ENCODE peak calls at places on chromosomes 2 and 18, in eight cellular contexts. K is AG04450, R is SJSA1, M is Panc1, U is keratinocyte, S is neural progenitor cell, Z is epithelial cell of esophagus, L is tibial nerve. W is an unnamed sample.

GRCh38 chr2:182631299-182631698 is 84.8 kb upstream of the DNAJC10 start:
- DNase-seq in M (no peak), L (no peak), R (no peak), Z (no peak), S (peak), K (no peak), U (no peak), W (no peak)

GRCh38 chr2:100185516-100185915 is 43.1 kb upstream of the AFF3 start:
- DNase-seq in K (no peak), M (no peak), L (no peak), Z (no peak), S (no peak), R (no peak), U (no peak), W (no peak)

GRCh38 chr2:138502253-138503086 is 900 bp downstream of the SPOPL start:
- DNase-seq in L (peak), S (peak), U (no peak), R (no peak), M (no peak), K (no peak), Z (peak), W (no peak)

GRCh38 chr2:54482725-54483124 is 26.6 kb downstream of the SPTBN1 start:
- DNase-seq in U (no peak), S (peak), M (no peak), K (peak), Z (peak), L (no peak), R (peak), W (no peak)

GRCh38 chr18:48679236-48679635 is 140.4 kb downstream of the CTIF start:
- DNase-seq in S (no peak), U (no peak), K (no peak), R (no peak), M (no peak), Z (no peak), L (no peak), W (no peak)

GRCh38 chr2:24926602-24927252 is 6.7 kb upstream of the ADCY3 start:
- DNase-seq in R (no peak), K (no peak), U (peak), M (no peak), L (peak), S (peak), Z (peak), W (peak)

GRCh38 chr2:230418341-230419016 is 2.5 kb downstream of the SP100 start:
- DNase-seq in K (no peak), L (no peak), Z (peak), M (no peak), S (no peak), U (no peak), R (no peak), W (no peak)

GRCh38 chr18:41077076-41077475 is 878.0 kb upstream of the PIK3C3 start:
- DNase-seq in R (no peak), K (no peak), M (no peak), Z (peak), U (no peak), S (no peak), L (no peak), W (no peak)

GRCh38 chr2:128394004-128394730 is 75.5 kb upstream of the HS6ST1 start:
- DNase-seq in S (no peak), U (no peak), L (no peak), K (no peak), R (no peak), Z (no peak), M (no peak), W (peak)

GRCh38 chr2:69628325-69629038 is 15.1 kb downstream of the AAK1 start:
- DNase-seq in L (no peak), U (no peak), S (no peak), M (no peak), Z (no peak), K (no peak), R (no peak), W (no peak)

GRCh38 chr2:100818606-100819364 is 1.2 kb upstream of the NPAS2 start:
- DNase-seq in S (peak), L (peak), R (peak), U (no peak), K (peak), Z (peak), M (no peak), W (peak)

GRCh38 chr2:45843136-45843535 is 191.7 kb downstream of the PRKCE start:
- DNase-seq in Z (no peak), K (no peak), R (no peak), U (no peak), M (no peak), S (no peak), L (no peak), W (no peak)

GRCh38 chr18:41700435-41700834 is 254.6 kb upstream of the PIK3C3 start:
- DNase-seq in M (no peak), S (no peak), K (no peak), Z (no peak), L (no peak), R (no peak), U (no peak), W (no peak)

GRCh38 chr2:129180124-129180716 is 799.2 kb upstream of the RAB6C start:
- DNase-seq in R (no peak), L (no peak), Z (no peak), S (no peak), K (no peak), U (no peak), M (no peak), W (no peak)

GRCh38 chr2:10331033-10331701 is 28.5 kb downstream of the HPCAL1 start:
- DNase-seq in U (no peak), R (no peak), S (no peak), M (no peak), L (peak), K (no peak), Z (no peak), W (peak)
- H3K4me3 ChIP-seq in U (no peak), R (no peak), S (no peak), M (peak), L (peak), K (no peak), Z (no peak), W (peak)

GRCh38 chr2:130836501-130837174 is at the start of gene ARHGEF4:
- DNase-seq in K (no peak), R (no peak), U (no peak), L (no peak), Z (peak), S (peak), M (no peak), W (peak)
- H3K4me3 ChIP-seq in K (peak), R (peak), U (peak), L (peak), Z (peak), S (peak), M (peak), W (peak)

GRCh38 chr18:59686260-59686659 is 11.0 kb downstream of the CCBE1 start:
- DNase-seq in Z (no peak), L (no peak), M (no peak), R (no peak), K (no peak), U (no peak), S (no peak), W (no peak)

GRCh38 chr18:59691996-59692395 is 5.2 kb downstream of the CCBE1 start:
- DNase-seq in M (no peak), U (no peak), L (no peak), K (no peak), Z (no peak), R (no peak), S (no peak), W (no peak)

GRCh38 chr18:59694824-59695223 is 2.4 kb downstream of the CCBE1 start:
- DNase-seq in M (no peak), K (no peak), Z (no peak), L (no peak), S (no peak), R (no peak), U (no peak), W (no peak)

GRCh38 chr18:59691046-59691395 is 6.2 kb downstream of the CCBE1 start:
- DNase-seq in L (no peak), U (no peak), R (no peak), K (no peak), Z (peak), S (no peak), M (peak), W (no peak)

DNA sequence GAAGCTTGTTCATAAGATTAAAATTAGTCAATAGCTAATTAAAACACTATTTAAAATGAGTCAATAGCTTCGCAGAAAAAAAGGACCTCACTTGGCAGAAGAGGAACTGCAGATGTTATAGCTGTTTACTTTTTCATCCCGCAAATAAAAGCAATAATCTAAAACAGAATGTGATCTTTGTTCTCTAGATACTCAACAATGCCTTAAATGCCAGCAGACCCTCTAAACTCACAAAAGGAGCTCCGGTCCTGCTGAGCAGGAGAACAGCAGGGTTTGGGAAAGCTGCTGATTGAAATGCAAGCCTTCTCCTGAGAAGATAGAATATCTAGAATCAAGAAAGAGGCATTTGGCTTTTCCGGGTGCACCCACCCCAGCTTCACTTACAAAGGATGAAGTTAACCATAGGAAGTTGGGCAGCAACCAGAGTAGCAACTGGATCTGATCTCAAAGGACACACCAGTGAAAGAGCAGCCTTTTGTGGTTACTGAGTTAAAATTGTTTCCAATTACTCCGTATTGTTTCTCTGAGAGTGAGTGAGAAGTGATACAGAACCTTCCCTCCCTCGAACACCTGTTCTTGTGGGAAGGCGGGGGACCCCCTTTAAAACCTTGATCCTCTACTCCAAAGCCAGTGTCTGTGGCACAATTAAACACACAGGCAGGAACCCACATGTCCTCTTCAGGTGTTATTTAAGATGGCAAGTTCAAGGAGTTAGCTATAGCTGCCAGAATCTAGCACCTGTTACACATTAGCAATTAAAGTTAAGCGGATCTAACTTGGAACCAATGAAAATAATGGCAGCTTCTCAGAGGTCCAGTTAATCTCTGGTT is 6.8 kb downstream of the CCBE1 start:
- DNase-seq in M (no peak), Z (no peak), L (no peak), S (peak), U (no peak), K (no peak), R (no peak), W (no peak)
- H3K4me3 ChIP-seq in M (no peak), Z (no peak), L (no peak), S (peak), U (no peak), K (no peak), R (no peak), W (no peak)

GRCh38 chr18:54607213-54607934 is 16.3 kb downstream of the DYNAP start:
- DNase-seq in L (no peak), R (no peak), M (no peak), U (no peak), S (no peak), Z (peak), K (no peak), W (no peak)

GRCh38 chr18:54604211-54604610 is 13.2 kb downstream of the DYNAP start:
- DNase-seq in R (no peak), L (no peak), K (no peak), M (no peak), U (no peak), Z (no peak), S (no peak), W (no peak)

GRCh38 chr18:54611819-54612218 is 20.8 kb downstream of the DYNAP start:
- DNase-seq in M (no peak), U (no peak), R (no peak), Z (no peak), S (no peak), K (no peak), L (no peak), W (no peak)

GRCh38 chr18:54606835-54607212 is 15.8 kb downstream of the DYNAP start:
- DNase-seq in K (no peak), Z (no peak), M (no peak), R (no peak), L (no peak), U (no peak), S (no peak), W (peak)

DNA sequence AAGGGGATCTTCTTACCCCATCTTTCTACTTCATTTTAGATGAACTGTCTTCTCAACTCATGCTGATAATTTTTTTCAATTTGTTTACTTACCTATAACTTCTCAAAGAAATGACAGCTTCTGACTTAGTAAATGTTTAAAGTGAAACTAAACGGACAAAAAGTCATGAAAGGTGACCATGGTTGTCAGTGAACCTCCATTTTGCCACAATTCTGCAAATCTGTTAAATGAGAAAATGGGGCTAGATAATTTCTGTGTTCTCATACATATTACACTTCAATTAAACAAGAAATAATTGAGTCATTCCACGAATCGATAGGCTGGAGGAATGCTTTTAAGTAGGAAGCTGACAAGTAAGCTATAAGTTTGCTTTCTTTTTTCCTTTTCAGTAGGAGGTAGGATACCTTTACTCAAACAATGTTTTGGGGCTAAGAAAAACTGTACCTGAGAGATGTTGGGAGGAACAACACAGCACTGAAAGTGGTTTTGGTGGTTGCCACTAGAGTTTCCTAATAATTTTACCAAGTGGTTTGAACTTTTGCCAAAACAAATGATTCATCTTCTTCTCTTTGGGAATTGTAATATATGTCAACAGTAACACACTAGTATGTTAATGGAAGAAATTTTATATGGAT is 17.1 kb downstream of the DYNAP start:
- DNase-seq in R (no peak), U (no peak), S (no peak), L (no peak), K (no peak), Z (peak), M (no peak), W (no peak)
- H3K4me3 ChIP-seq in R (no peak), U (peak), S (no peak), L (no peak), K (no peak), Z (peak), M (peak), W (peak)

DNA sequence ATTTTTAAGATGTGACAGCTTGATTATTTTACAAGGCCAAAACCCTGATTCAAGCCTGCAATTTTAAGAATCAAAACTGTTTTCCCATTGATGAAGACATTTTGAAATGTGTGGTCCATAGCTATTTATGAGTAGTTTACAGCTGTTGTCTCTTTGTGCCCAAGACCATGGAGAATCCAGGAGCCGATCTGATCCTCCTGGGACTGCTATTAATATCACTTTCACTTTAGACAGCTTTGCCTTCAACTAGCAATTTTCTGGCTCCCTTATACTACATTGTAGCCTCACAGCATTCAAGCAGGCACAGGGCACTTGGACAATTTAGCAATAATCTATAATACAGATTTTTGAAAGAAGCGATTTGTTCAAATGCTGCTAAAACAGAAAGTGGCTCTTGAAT is 172.9 kb downstream of the SLC8A1 start:
- DNase-seq in S (no peak), U (no peak), M (no peak), L (no peak), R (no peak), Z (no peak), K (no peak), W (no peak)
- H3K4me3 ChIP-seq in S (no peak), U (no peak), M (no peak), L (no peak), R (no peak), Z (no peak), K (peak), W (no peak)

DNA sequence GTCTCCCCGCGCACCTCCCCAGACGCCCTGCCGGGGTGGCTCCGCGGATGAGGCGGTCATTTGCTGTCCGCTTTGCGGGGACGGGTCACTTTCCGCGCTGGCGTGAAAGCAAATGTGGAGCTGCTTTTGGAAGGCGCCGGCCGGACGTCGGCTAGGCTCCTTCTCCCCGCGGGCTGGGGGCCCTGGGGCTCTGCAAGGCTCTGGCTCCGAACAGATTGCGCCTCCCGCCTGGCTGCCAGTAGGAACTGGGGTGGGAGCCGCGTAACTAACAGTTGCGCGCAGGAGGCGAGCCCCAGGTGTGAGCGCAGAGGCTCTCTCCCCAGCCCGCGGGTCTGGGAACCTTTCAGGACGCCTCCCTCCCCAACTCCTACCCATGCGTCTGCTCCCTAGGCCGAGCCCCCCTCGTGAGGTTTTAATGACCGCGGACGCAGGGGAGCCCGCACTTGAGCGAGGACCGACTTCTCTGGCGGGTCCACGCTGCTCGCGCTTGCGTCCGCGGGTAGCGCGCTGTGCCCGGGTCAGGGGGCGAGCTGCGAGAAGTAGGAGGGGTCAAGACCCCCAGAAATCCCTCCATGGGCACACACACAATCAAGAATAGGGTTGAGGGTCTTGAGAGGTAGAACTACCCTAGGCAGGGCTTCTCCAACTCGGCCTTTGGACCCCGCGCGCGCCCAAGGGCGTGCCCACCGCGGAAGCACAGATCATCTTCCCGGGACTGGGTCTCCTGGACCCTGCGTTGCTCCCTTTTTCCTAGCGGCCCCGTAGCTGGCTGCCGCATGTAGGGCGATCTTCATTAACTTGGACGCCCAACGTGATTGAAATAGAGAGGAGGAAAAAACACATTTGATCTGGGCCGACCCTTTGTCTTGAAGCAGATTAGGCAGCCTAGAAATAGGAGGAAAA is 146.8 kb downstream of the MEIS1 start:
- DNase-seq in Z (peak), U (no peak), R (no peak), S (peak), M (no peak), L (no peak), K (no peak), W (no peak)
- H3K4me3 ChIP-seq in Z (peak), U (no peak), R (no peak), S (peak), M (no peak), L (peak), K (peak), W (peak)

GRCh38 chr18:46318356-46318755 is 214.2 kb downstream of the HAUS1 start:
- DNase-seq in S (no peak), L (no peak), K (no peak), Z (no peak), M (no peak), U (no peak), R (no peak), W (no peak)
- H3K4me3 ChIP-seq in S (no peak), L (no peak), K (no peak), Z (no peak), M (no peak), U (no peak), R (no peak), W (no peak)

W was measured in upper lobe of right lung.